ENCODE peak calls at places on chromosomes 3 and 15, in eight cellular contexts. R is transverse colon, Q is SW480, W is posterior cingulate gyrus, C is AG04450, H is DMS153, U is spleen, T is activated T-helper 1 cell treated with Interleukin-2 at 50 U/mL for 16 hours. D is an unnamed sample.

GRCh38 chr3:30112904-30113484 is 493.4 kb upstream of the TGFBR2 start:
- DNase-seq in R (no peak), Q (peak), W (no peak), C (peak), H (peak), U (no peak), T (no peak), D (peak)

GRCh38 chr3:87082806-87083440 is 92.0 kb upstream of the VGLL3 start:
- DNase-seq in R (no peak), Q (peak), W (no peak), C (peak), H (peak), U (no peak), T (no peak), D (peak)

GRCh38 chr15:61748529-61748928 is 311.7 kb downstream of the VPS13C start:
- DNase-seq in R (no peak), Q (no peak), W (no peak), C (no peak), H (peak), U (no peak), T (no peak), D (no peak)

GRCh38 chr15:52103217-52104207 is 9.1 kb downstream of the BCL2L10 start:
- DNase-seq in R (peak), Q (peak), W (no peak), C (peak), H (no peak), U (no peak), T (no peak), D (peak)

GRCh38 chr3:194090716-194091115 is 45.2 kb upstream of the HES1 start:
- DNase-seq in R (no peak), Q (no peak), W (no peak), C (no peak), H (no peak), U (no peak), T (no peak), D (no peak)

GRCh38 chr3:66554178-66554577 is 53.4 kb upstream of the LRIG1 start:
- DNase-seq in R (no peak), Q (no peak), W (no peak), C (peak), H (no peak), U (no peak), T (no peak), D (no peak)

GRCh38 chr15:37764733-37765191 is 169.7 kb upstream of the TMCO5A start:
- DNase-seq in R (peak), Q (peak), W (no peak), C (peak), H (no peak), U (no peak), T (no peak), D (peak)

GRCh38 chr15:67744331-67745058 is 80.8 kb upstream of the SKOR1 start:
- DNase-seq in R (no peak), Q (no peak), W (no peak), C (no peak), H (no peak), U (no peak), T (no peak), D (no peak)

GRCh38 chr3:71862374-71863145 is 77.6 kb upstream of the PROK2 start:
- DNase-seq in R (no peak), Q (no peak), W (no peak), C (no peak), H (no peak), U (no peak), T (no peak), D (no peak)

GRCh38 chr3:20857636-20858035 is 671.6 kb upstream of the SGO1 start:
- DNase-seq in R (no peak), Q (no peak), W (no peak), C (no peak), H (no peak), U (no peak), T (no peak), D (peak)

GRCh38 chr3:14425574-14426304 is 23.3 kb downstream of the SLC6A6 start:
- DNase-seq in R (peak), Q (no peak), W (no peak), C (no peak), H (no peak), U (peak), T (peak), D (no peak)

GRCh38 chr3:86988986-86989385 is 2.0 kb downstream of the VGLL3 start:
- DNase-seq in R (no peak), Q (no peak), W (no peak), C (no peak), H (no peak), U (no peak), T (no peak), D (no peak)

GRCh38 chr3:177525987-177526712 is 328.9 kb upstream of the TBL1XR1 start:
- DNase-seq in R (no peak), Q (no peak), W (no peak), C (no peak), H (no peak), U (no peak), T (no peak), D (peak)

GRCh38 chr3:141336672-141337522 is 31.4 kb upstream of the ZBTB38 start:
- DNase-seq in R (no peak), Q (peak), W (no peak), C (no peak), H (no peak), U (no peak), T (no peak), D (peak)

GRCh38 chr3:188624384-188624783 is 470.4 kb downstream of the LPP start:
- DNase-seq in R (peak), Q (no peak), W (no peak), C (peak), H (no peak), U (no peak), T (no peak), D (no peak)

GRCh38 chr3:182729903-182730674 is 63.2 kb upstream of the ATP11B start:
- DNase-seq in R (no peak), Q (no peak), W (no peak), C (no peak), H (no peak), U (no peak), T (no peak), D (no peak)

GRCh38 chr3:187976361-187976900 is 177.5 kb upstream of the LPP start:
- DNase-seq in R (no peak), Q (no peak), W (no peak), C (no peak), H (no peak), U (no peak), T (no peak), D (no peak)

GRCh38 chr15:74382004-74382816 is 14.8 kb upstream of the CYP11A1 start:
- DNase-seq in R (peak), Q (peak), W (peak), C (no peak), H (peak), U (peak), T (peak), D (peak)

GRCh38 chr3:174016186-174016585 is 618.6 kb downstream of the NLGN1 start:
- DNase-seq in R (no peak), Q (no peak), W (no peak), C (peak), H (no peak), U (no peak), T (no peak), D (peak)

D was measured in brain microvascular endothelial cell.